ENCODE peak calls at places on chromosome 5, in nine cellular contexts. D is fibroblast of pulmonary artery, B is fibroblast of lung, K is HCT116, T is uterus, X is ascending aorta, S is HepG2, F is upper lobe of right lung, U is lower leg skin. N is an unnamed sample.

GRCh38 chr5:28603869-28604268 is 1565.5 kb upstream of the CDH9 start:
- DNase-seq in T (no peak), S (no peak), B (no peak), X (no peak), D (no peak), K (no peak), U (no peak), F (no peak), N (no peak)

GRCh38 chr5:72517961-72518690 is 10.9 kb upstream of the ZNF366 start:
- DNase-seq in D (no peak), T (no peak), U (peak; percentile 62), S (peak; percentile 26), X (peak; percentile 45), F (peak; percentile 74), B (peak; percentile 44), K (no peak), N (no peak)

GRCh38 chr5:132225165-132226032 is 2.3 kb downstream of the P4HA2 start:
- DNase-seq in S (no peak), X (no peak), F (peak; percentile 69), U (peak; percentile 75), B (peak; percentile 85), K (no peak), D (peak; percentile 93), T (peak; percentile 88), N (peak; percentile 84)

GRCh38 chr5:34011521-34011920 is 3.7 kb upstream of the AMACR start:
- DNase-seq in D (peak; percentile 37), K (no peak), B (peak; percentile 39), U (no peak), X (no peak), F (no peak), S (no peak), T (no peak), N (peak; percentile 39)

GRCh38 chr5:111320953-111321352 is 96.8 kb downstream of the CAMK4 start:
- DNase-seq in T (no peak), U (no peak), D (no peak), B (no peak), S (no peak), F (no peak), K (no peak), X (no peak), N (no peak)

GRCh38 chr5:173925449-173926071 is 37.4 kb downstream of the CPEB4 start:
- DNase-seq in B (peak; percentile 36), D (peak; percentile 69), S (no peak), X (no peak), U (no peak), K (peak; percentile 38), T (no peak), F (no peak), N (peak; percentile 61)

GRCh38 chr5:173505634-173506033 is 110.8 kb downstream of the BOD1 start:
- DNase-seq in B (no peak), T (no peak), S (no peak), D (no peak), X (no peak), U (no peak), F (no peak), K (no peak), N (no peak)

GRCh38 chr5:172407241-172407691 is 47.1 kb downstream of the SH3PXD2B start:
- DNase-seq in K (no peak), F (no peak), U (no peak), T (peak; percentile 55), D (no peak), B (peak; percentile 61), X (no peak), S (no peak), N (peak; percentile 40)

GRCh38 chr5:153543959-153544470 is 53.5 kb downstream of the GRIA1 start:
- DNase-seq in F (no peak), S (no peak), D (no peak), B (peak; percentile 71), T (no peak), K (no peak), X (no peak), U (no peak), N (no peak)

GRCh38 chr5:100903036-100903887 is at the start of gene ST8SIA4:
- DNase-seq in B (peak; percentile 82), U (peak; percentile 74), D (peak; percentile 59), T (peak; percentile 65), K (no peak), X (peak; percentile 75), F (peak; percentile 91), S (no peak), N (peak; percentile 65)

GRCh38 chr5:43997647-43998251 is 391.5 kb downstream of the FGF10 start:
- DNase-seq in B (no peak), X (no peak), K (no peak), F (no peak), S (peak; percentile 95), D (no peak), U (no peak), T (no peak), N (peak; percentile 19)

GRCh38 chr5:173089581-173089980 is 33.4 kb downstream of the CREBRF start:
- DNase-seq in B (no peak), X (no peak), K (no peak), T (no peak), S (no peak), U (no peak), D (peak; percentile 23), F (no peak), N (no peak)

GRCh38 chr5:144465441-144465840 is 294.8 kb downstream of the KCTD16 start:
- DNase-seq in X (no peak), K (no peak), F (no peak), B (peak; percentile 53), S (no peak), D (no peak), U (no peak), T (no peak), N (no peak)

GRCh38 chr5:122458278-122458872 is 146.3 kb downstream of the SNCAIP start:
- DNase-seq in S (peak; percentile 6), U (no peak), K (peak; percentile 21), B (no peak), F (no peak), X (no peak), T (no peak), D (peak; percentile 27), N (peak; percentile 29)

GRCh38 chr5:147348046-147348445 is 113.2 kb downstream of the STK32A start:
- DNase-seq in U (no peak), X (no peak), B (peak; percentile 51), T (no peak), F (no peak), S (no peak), K (no peak), D (peak; percentile 7), N (peak; percentile 55)

GRCh38 chr5:149829954-149830353 is 99.8 kb downstream of the PPARGC1B start:
- DNase-seq in B (no peak), T (no peak), S (no peak), F (no peak), U (no peak), X (no peak), K (no peak), D (no peak), N (peak; percentile 27)

GRCh38 chr5:73496984-73497457 is 1.2 kb upstream of the BTF3 start:
- DNase-seq in D (peak; percentile 75), F (no peak), S (peak; percentile 90), B (peak; percentile 63), T (no peak), U (no peak), X (no peak), K (peak; percentile 79), N (peak; percentile 66)

GRCh38 chr5:178104492-178104891 is 8.8 kb upstream of the N4BP3 start:
- DNase-seq in B (no peak), D (no peak), S (no peak), K (no peak), U (no peak), F (no peak), T (no peak), X (no peak), N (no peak)

GRCh38 chr5:143314664-143315063 is 88.8 kb downstream of the NR3C1 start:
- DNase-seq in U (no peak), K (no peak), F (no peak), D (peak; percentile 75), T (no peak), B (peak; percentile 96), X (no peak), S (no peak), N (peak; percentile 86)

GRCh38 chr5:7321724-7322123 is 74.2 kb upstream of the ADCY2 start:
- DNase-seq in D (no peak), B (peak; percentile 100), F (no peak), S (no peak), U (peak; percentile 73), K (no peak), T (no peak), X (no peak), N (peak; percentile 4)

GRCh38 chr5:103057208-103058130 is 62.5 kb downstream of the GIN1 start:
- DNase-seq in X (no peak), B (peak; percentile 45), K (no peak), U (no peak), S (no peak), D (peak; percentile 23), F (no peak), T (no peak), N (no peak)

GRCh38 chr5:75536694-75537360 is 25.1 kb downstream of the POLK start:
- DNase-seq in U (no peak), K (no peak), D (no peak), X (no peak), F (no peak), S (no peak), T (no peak), B (no peak), N (no peak)
- TF ChIP-seq CTCF in U (no peak), K (no peak), D (no peak), X (no peak), F (no peak), S (no peak), T (no peak), B (no peak), N (no peak)

GRCh38 chr5:14121552-14121951 is 21.6 kb upstream of the TRIO start:
- DNase-seq in F (no peak), X (no peak), D (no peak), T (no peak), U (no peak), S (no peak), B (no peak), K (no peak), N (no peak)
- H3K4me3 ChIP-seq in F (no peak overlapping the region), X (no peak overlapping the region), D (no peak overlapping the region), T (no peak overlapping the region), U (no peak overlapping the region), S (no peak overlapping the region), B (no peak overlapping the region), K (no peak overlapping the region), N (no peak overlapping the region)

GRCh38 chr5:128328479-128328878 is 209.6 kb downstream of the FBN2 start:
- DNase-seq in U (no peak), D (no peak), K (no peak), S (no peak), F (no peak), T (no peak), X (no peak), B (peak; percentile 63), N (no peak)
- TF ChIP-seq CTCF in U (no peak), D (no peak), K (no peak), S (no peak), F (no peak), T (no peak), X (no peak), B (no peak), N (no peak)

DNA sequence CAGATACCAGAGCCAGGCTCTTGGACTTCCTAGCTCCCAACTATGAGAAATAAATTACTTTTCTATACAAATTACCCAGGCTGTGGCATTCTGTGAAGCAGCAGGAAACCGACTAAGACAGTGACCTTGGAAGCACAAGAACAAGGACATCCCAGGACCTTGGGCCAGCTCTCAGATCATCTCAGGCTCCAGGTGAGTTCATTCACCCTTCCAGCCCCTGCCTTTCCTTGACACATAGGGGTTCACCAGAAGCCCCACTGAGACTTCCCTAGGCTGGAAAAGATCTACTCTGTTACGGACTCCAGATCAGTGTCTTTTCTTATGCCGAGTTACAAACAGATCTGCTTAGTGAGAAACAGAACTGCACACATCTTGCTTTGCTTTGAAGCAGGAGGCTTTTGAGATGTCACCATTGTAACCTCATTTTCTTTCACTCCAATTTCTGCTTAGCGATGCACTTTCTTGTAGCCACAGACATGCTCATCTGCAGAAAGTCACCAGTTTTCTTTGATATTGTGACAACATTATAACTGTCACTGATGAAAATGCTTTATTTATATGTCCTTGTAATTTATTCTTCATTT is 8.2 kb downstream of the CD180 start:
- DNase-seq in B (no peak), K (no peak), F (no peak), X (no peak), S (no peak), D (no peak), U (no peak), T (no peak), N (no peak)
- H3K4me3 ChIP-seq in B (no peak overlapping the region), K (no peak overlapping the region), F (no peak overlapping the region), X (no peak overlapping the region), S (no peak overlapping the region), D (no peak overlapping the region), U (no peak overlapping the region), T (no peak overlapping the region), N (no peak overlapping the region)